ENCODE peak calls at places on chromosomes 1 and 21, in four cellular contexts. X is GM12864, H is HL-60, N is right lobe of liver. P is an unnamed sample.

GRCh38 chr1:183689770-183690204 is 36.7 kb upstream of the APOBEC4 start:
- DNase-seq in N (no peak), H (no peak), X (peak), P (no peak)

GRCh38 chr1:199551967-199552565 is 475.4 kb upstream of the NR5A2 start:
- DNase-seq in X (peak), H (peak), N (no peak), P (peak)

GRCh38 chr1:53580739-53581475 is 121.7 kb downstream of the DMRTB1 start:
- DNase-seq in X (no peak), N (no peak), H (no peak), P (no peak)

GRCh38 chr1:228988655-228989054 is 253.4 kb downstream of the RHOU start:
- DNase-seq in H (no peak), N (no peak), X (no peak), P (no peak)

GRCh38 chr1:81287681-81288080 is 513.1 kb upstream of the ADGRL2 start:
- DNase-seq in H (no peak), X (no peak), N (no peak), P (no peak)

GRCh38 chr1:223348439-223348838 is 15.5 kb downstream of the SUSD4 start:
- DNase-seq in N (no peak), H (no peak), X (no peak), P (no peak)

GRCh38 chr1:110155878-110156522 is 5.7 kb downstream of the SLC6A17 start:
- DNase-seq in H (peak), N (peak), X (no peak), P (peak)

GRCh38 chr1:187931781-187932180 is 1103.0 kb downstream of the PLA2G4A start:
- DNase-seq in H (no peak), N (no peak), X (no peak), P (no peak)

GRCh38 chr1:174040387-174040786 is 18.2 kb upstream of the RC3H1 start:
- DNase-seq in N (no peak), X (no peak), H (no peak), P (peak)

GRCh38 chr21:36437745-36438128 is 42.2 kb downstream of the CLDN14 start:
- DNase-seq in H (no peak), X (no peak), N (no peak), P (no peak)

GRCh38 chr21:42280356-42281195 is 34.6 kb downstream of the TFF3 start:
- DNase-seq in X (no peak), H (no peak), N (no peak), P (no peak)

GRCh38 chr1:170729608-170730378 is 65.9 kb downstream of the PRRX1 start:
- DNase-seq in N (no peak), X (no peak), H (no peak), P (peak)

GRCh38 chr1:52552505-52553371 is at the start of gene TUT4:
- DNase-seq in N (peak), H (peak), X (no peak), P (peak)

GRCh38 chr21:41095983-41096382 is 72.0 kb upstream of the BACE2 start:
- DNase-seq in H (no peak), N (peak), X (no peak), P (no peak)

GRCh38 chr1:182069028-182069466 is 7.5 kb upstream of the ZNF648 start:
- DNase-seq in H (no peak), X (no peak), N (peak), P (no peak)

GRCh38 chr1:175015243-175015642 is 8.0 kb downstream of the MRPS14 start:
- DNase-seq in N (no peak), H (no peak), X (no peak), P (no peak)

GRCh38 chr1:58157281-58157680 is 389.2 kb downstream of the OMA1 start:
- DNase-seq in H (no peak), N (no peak), X (no peak), P (no peak)

GRCh38 chr1:161044908-161045748 is 649 bp downstream of the USF1 start:
- DNase-seq in N (peak), H (peak), X (peak), P (peak)

GRCh38 chr1:220221670-220222069 is 50.6 kb downstream of the RAB3GAP2 start:
- DNase-seq in X (no peak), N (no peak), H (no peak), P (no peak)

GRCh38 chr1:108142258-108142657 is 57.9 kb downstream of the SLC25A24 start:
- DNase-seq in X (no peak), N (no peak), H (no peak), P (no peak)
- H3K4me3 ChIP-seq in X (no peak), N (no peak), H (no peak), P (no peak)

GRCh38 chr1:153534226-153534932 is 1.4 kb downstream of the S100A6 start:
- DNase-seq in X (no peak), N (no peak), H (no peak), P (no peak)

GRCh38 chr1:153532161-153532560 is 3.6 kb downstream of the S100A6 start:
- DNase-seq in X (no peak), N (no peak), H (no peak), P (no peak)

GRCh38 chr1:153533689-153534201 is 2.0 kb downstream of the S100A6 start:
- DNase-seq in N (no peak), H (no peak), X (no peak), P (peak)

GRCh38 chr1:153531638-153532037 is 4.2 kb downstream of the S100A6 start:
- DNase-seq in X (no peak), N (no peak), H (no peak), P (no peak)

DNA sequence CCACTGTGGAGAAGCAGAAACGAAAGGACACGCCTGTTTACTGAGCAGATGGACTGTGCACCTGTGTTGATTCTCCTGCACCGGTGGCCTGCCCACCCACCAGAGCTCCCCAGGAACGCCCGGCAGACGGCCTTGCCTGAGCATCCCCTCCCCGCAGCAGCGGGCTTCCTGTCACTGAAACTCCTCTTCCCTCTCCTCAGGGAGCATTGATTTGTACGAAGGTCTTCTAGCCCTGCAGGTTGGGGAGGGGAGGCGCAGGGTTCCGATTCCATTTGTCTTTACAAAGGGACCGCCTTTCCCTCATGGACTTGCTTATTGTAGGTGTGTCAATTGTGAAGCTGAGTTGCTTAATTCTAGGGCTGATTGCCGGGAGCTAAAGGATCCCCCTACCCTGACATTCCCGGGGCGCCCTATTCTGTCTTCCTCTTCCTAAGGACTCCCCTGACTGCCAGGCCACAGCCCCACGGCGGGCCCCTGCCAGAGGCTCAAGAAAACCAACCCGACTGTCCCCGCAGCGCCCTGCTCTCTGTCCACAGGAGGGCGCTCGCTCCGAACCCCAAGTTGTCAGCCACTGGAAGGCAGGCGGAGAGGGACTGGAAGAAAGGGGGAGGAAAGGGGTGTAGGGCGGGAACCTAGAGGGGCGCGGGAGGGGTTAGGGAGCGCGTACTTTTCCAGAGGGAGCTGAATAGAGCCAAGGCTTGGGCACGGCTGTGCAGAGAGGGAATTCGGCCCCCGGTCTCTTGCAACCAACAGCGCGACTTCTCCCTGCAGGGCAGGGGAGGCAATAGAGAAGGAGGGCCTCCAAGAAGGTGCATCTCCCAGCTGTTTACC is 2.8 kb downstream of the S100A6 start:
- DNase-seq in N (peak), X (no peak), H (no peak), P (peak)
- H3K4me3 ChIP-seq in N (no peak), X (no peak), H (no peak), P (peak)

GRCh38 chr1:11019971-11020370 is 7.5 kb downstream of the TARDBP start:
- DNase-seq in X (no peak), H (no peak), N (no peak), P (no peak)

GRCh38 chr1:11025618-11026017 is 13.2 kb downstream of the TARDBP start:
- DNase-seq in N (no peak), X (no peak), H (no peak), P (no peak)

GRCh38 chr1:11024545-11024944 is 12.1 kb downstream of the TARDBP start:
- DNase-seq in H (no peak), N (no peak), X (no peak), P (no peak)

GRCh38 chr1:11026052-11026451 is 13.6 kb downstream of the TARDBP start:
- DNase-seq in N (no peak), H (no peak), X (no peak), P (no peak)

GRCh38 chr1:11023201-11023600 is 10.7 kb downstream of the TARDBP start:
- DNase-seq in X (no peak), N (no peak), H (no peak), P (no peak)
- H3K4me3 ChIP-seq in X (no peak), N (no peak), H (no peak), P (no peak)

DNA sequence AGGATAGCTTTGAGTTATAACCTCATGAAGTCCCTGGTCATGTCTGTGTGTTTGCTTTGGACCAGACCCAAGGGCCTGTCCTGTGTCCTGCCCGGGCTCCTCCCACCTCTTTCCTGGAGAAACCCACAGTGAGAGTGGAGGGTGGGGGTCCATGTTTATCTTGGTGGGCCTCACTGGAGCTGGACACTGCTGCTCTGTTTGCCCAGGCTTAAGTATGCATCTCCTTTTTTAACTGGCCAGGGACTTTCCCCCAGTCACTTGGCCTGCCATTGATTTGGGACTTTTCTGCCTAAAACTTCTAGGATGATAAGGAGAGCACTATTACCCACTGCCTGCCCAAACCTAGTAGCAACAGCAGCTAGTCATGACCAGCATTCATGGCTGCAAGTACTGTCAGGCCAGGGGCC is 49.8 kb downstream of the DDR2 start:
- DNase-seq in H (no peak), N (peak), X (no peak), P (no peak)
- H3K4me3 ChIP-seq in H (no peak), N (no peak), X (no peak), P (no peak)

P was measured in skeletal muscle cell.